ENCODE peak calls at places on chromosomes 5 and 9, in four cellular contexts. K, C, P and O are unnamed samples.

GRCh38 chr5:150931368-150931965 is 26.7 kb upstream of the ZNF300 start:
- DNase-seq in K (no peak), C (no peak), P (no peak), O (no peak)

GRCh38 chr9:70936536-70936935 is 184.9 kb downstream of the TRPM3 start:
- DNase-seq in K (no peak), C (no peak), P (no peak), O (no peak)

GRCh38 chr9:89353989-89354388 is 35.7 kb downstream of the SECISBP2 start:
- DNase-seq in K (no peak), C (no peak), P (no peak), O (no peak)

GRCh38 chr5:96287181-96287580 is 145.9 kb downstream of the PCSK1 start:
- DNase-seq in K (no peak), C (no peak), P (no peak), O (no peak)

GRCh38 chr5:11384441-11385250 is 519.6 kb downstream of the CTNND2 start:
- DNase-seq in K (no peak), C (no peak), P (no peak), O (no peak)

GRCh38 chr5:20554001-20554400 is 566.0 kb upstream of the CDH18 start:
- DNase-seq in K (no peak), C (no peak), P (no peak), O (no peak)

GRCh38 chr5:123125172-123125508 is 36.1 kb downstream of the PRDM6 start:
- DNase-seq in K (no peak), C (no peak), P (no peak), O (no peak)

GRCh38 chr5:91028518-91028956 is 354.6 kb downstream of the ARRDC3 start:
- DNase-seq in K (no peak), C (no peak), P (no peak), O (no peak)

GRCh38 chr5:7814816-7815215 is 36.1 kb downstream of the CFAP90 start:
- DNase-seq in K (no peak), C (no peak), P (no peak), O (no peak)

GRCh38 chr5:157116483-157116954 is 7.7 kb upstream of the HAVCR2 start:
- DNase-seq in K (no peak), C (peak; percentile 63), P (no peak), O (no peak)
- TF ChIP-seq SPI1 in K (no peak), C (peak; percentile 3), P (no peak), O (no peak)

DNA sequence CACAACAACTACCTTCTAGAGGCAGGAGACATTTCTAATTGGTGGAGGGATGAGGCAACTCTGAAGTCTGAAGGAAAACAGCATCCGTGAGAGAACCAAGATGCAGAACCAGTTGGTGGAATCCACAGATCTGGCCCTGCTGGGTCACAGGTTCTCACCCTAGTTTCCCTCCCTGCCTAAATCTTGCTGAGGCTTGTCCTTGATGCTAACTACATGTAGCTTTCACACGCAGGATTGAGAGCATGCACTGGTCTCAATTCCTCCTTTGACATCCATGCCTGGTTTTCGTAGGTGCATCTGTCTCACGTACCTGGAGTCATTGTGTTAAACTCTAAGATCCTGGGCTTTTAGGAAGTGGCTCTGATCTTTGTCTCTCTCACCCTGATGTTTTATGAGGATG is 9.7 kb upstream of the F2RL1 start:
- DNase-seq in K (no peak), C (no peak), P (no peak), O (no peak)
- TF ChIP-seq POLR2AphosphoS5 in K (no peak), C (no peak), P (no peak), O (no peak)

GRCh38 chr9:94068257-94068656 is 16.0 kb upstream of the PTPDC1 start:
- DNase-seq in K (peak; percentile 22), C (no peak), P (no peak), O (no peak)

GRCh38 chr9:94061864-94062263 is 22.4 kb upstream of the PTPDC1 start:
- DNase-seq in K (no peak), C (no peak), P (no peak), O (no peak)

GRCh38 chr9:94065535-94065961 is 18.7 kb upstream of the PTPDC1 start:
- DNase-seq in K (peak; percentile 52), C (peak; percentile 40), P (peak; percentile 76), O (peak; percentile 25)
- TF ChIP-seq SPI1 in K (no peak), C (peak; percentile 29), P (peak; percentile 19), O (peak; percentile 59)

GRCh38 chr5:40798012-40798855 is at the start of gene PRKAA1:
- DNase-seq in K (peak; percentile 96), C (peak; percentile 20), P (peak; percentile 80), O (peak; percentile 83)
- TF ChIP-seq POLR2AphosphoS5 in K (peak; percentile 85), C (peak; percentile 69), P (no peak), O (peak; percentile 39)

DNA sequence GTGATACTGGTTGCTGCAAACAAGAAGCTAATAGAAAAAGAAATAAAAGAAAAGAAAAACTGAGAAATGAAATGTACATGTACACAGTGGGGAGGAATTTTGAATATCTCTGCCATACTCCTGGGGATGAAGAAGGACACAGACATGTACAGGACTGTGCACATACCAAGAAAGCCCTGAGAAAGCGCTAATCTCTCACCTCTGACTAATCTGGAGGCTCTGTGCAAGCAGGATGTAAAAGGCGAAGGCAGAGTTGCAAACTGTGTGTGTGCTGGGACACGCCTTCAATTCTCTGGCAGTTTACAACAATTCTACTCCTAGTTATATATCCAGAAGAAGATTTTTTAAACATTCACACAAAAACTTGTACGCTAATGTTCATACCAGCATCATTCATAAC is 211.4 kb downstream of the KIAA0825 start:
- DNase-seq in K (no peak), C (no peak), P (no peak), O (no peak)
- TF ChIP-seq SPI1 in K (no peak), C (no peak), P (no peak), O (no peak)

GRCh38 chr9:37348917-37349316 is 73.6 kb upstream of the GRHPR start:
- DNase-seq in K (no peak), C (no peak), P (no peak), O (no peak)
- TF ChIP-seq POLR2AphosphoS5 in K (no peak), C (no peak), P (no peak), O (no peak)

DNA sequence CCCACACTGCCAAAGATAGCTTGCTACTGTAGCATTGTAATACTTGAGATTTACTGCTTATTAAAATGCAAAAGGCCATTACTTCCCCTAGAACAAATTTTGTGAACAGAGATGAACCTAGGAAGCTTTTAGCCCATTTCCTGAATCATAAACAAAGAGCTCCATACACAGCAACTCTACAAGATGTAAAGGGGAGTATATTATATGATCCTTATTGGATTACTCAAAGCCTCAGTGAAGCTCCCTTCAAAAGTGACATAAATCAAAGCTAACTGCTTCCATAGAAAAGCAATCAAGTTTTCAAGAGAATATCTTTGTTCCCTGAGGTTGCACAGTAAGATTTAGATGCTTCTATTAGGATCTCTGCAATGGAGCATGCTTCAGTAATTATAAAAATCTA is 629.8 kb downstream of the EFNA5 start:
- DNase-seq in K (no peak), C (no peak), P (no peak), O (no peak)
- TF ChIP-seq SPI1 in K (no peak), C (no peak), P (no peak), O (no peak)

DNA sequence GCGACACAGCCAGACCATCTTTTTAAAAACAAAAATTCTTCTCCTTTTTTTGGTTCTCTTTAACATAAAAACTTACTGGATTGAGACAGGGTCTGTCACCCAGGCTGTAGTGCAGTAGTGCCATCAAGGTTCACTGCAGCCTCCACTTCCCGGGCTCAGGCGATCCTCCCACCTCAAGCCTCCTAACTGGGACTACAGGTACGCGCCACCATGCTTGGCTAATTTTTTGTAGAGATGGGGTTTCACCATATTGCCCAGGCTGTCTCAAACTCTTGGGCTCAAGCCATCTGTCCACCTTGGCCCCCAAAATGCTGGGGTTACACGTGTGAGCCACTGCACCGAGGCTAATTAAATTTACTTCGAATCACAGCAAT is 13.8 kb downstream of the HNRNPK start:
- DNase-seq in K (no peak), C (no peak), P (no peak), O (no peak)
- TF ChIP-seq POLR2AphosphoS5 in K (no peak), C (no peak), P (peak; percentile 51), O (peak; percentile 6)

DNA sequence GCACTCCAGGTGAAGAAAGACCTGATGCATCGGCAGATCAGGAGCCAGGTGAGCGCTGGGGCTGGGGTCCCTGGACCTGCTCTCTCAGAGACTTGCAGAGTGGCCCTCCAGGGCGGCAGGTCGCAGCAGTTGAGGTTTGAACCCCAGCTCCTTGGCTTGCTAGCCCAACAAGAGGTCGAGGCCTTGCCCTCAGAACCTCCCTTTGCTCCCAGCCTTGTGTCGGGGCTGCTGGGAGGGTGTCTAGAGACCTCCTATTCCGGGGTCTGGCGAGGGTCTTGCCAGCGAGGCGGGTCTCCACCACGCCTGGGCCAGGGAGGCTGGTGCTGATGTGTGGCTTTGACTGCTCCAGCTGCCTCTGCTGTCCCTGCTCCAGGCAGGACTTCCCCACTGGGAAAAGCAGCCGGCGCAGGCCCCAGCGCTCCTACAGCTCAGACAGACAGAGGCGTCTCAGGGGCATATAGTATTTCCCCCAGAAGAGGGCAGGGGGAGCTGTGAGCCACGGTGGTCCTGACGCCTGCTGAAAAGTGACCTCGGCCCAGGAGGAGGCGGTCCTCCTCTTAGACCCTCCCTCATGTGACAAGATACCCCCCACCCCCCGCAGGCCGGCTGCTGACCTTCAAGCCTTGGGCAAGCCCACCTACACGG is 38.3 kb downstream of the LRSAM1 start:
- DNase-seq in K (peak; percentile 37), C (no peak), P (no peak), O (no peak)
- TF ChIP-seq SPI1 in K (no peak), C (no peak), P (no peak), O (no peak)

GRCh38 chr5:126826619-126827215 is 49.8 kb downstream of the LMNB1 start:
- DNase-seq in K (no peak), C (no peak), P (no peak), O (no peak)

GRCh38 chr5:126831175-126831574 is 54.2 kb downstream of the LMNB1 start:
- DNase-seq in K (no peak), C (no peak), P (no peak), O (no peak)

GRCh38 chr5:126829098-126829497 is 52.2 kb downstream of the LMNB1 start:
- DNase-seq in K (no peak), C (no peak), P (no peak), O (no peak)

DNA sequence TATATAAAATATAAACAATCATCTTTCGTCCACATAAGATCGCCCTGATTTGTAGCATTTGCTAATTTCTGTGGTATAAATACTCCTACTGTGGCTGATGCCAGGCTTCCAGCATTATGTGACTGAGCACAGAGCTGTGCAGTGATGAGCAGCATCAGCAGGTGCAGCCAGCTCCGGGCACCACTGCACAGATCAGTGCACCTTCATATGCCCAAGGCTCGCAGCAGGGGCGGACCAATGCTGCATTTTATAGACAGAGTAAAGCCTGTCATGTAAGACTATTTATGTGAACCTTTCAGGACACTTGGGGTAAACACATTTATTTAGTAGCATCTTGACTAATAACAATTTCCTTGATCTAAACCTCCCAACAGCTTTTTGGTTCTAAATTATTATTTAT is 53.1 kb downstream of the LMNB1 start:
- DNase-seq in K (no peak), C (no peak), P (no peak), O (no peak)
- TF ChIP-seq POLR2AphosphoS5 in K (no peak), C (no peak), P (no peak), O (no peak)